ENCODE peak calls at places on chromosomes 11 and 22, in seven cellular contexts. One of them, this sample, is unnamed.

GRCh38 chr11:65436412-65437032 is 13.9 kb downstream of the NEAT1 start:
- DNase-seq in epithelial cell of proximal tubule: no peak
- DNase-seq in heart left ventricle: no peak
- DNase-seq in NB4: no peak
- DNase-seq in IMR-90: peak
- DNase-seq in prostate gland: peak
- DNase-seq in GM23338: no peak
- DNase-seq in this sample: no peak

GRCh38 chr22:21775061-21775460 is 39.5 kb upstream of the YPEL1 start:
- DNase-seq in epithelial cell of proximal tubule: no peak
- DNase-seq in heart left ventricle: no peak
- DNase-seq in NB4: no peak
- DNase-seq in IMR-90: peak
- DNase-seq in prostate gland: no peak
- DNase-seq in GM23338: no peak
- DNase-seq in this sample: no peak

GRCh38 chr11:75474878-75475766 is 42.1 kb upstream of the KLHL35 start:
- DNase-seq in epithelial cell of proximal tubule: no peak
- DNase-seq in heart left ventricle: peak
- DNase-seq in NB4: peak
- DNase-seq in IMR-90: peak
- DNase-seq in prostate gland: no peak
- DNase-seq in GM23338: peak
- DNase-seq in this sample: peak

GRCh38 chr11:130428271-130428670 is at the start of gene ADAMTS8:
- DNase-seq in epithelial cell of proximal tubule: no peak
- DNase-seq in heart left ventricle: no peak
- DNase-seq in NB4: peak
- DNase-seq in IMR-90: no peak
- DNase-seq in prostate gland: no peak
- DNase-seq in GM23338: peak
- DNase-seq in this sample: no peak

GRCh38 chr11:33646629-33647028 is 54.0 kb downstream of the C11orf91 start:
- DNase-seq in epithelial cell of proximal tubule: no peak
- DNase-seq in heart left ventricle: no peak
- DNase-seq in NB4: no peak
- DNase-seq in IMR-90: peak
- DNase-seq in prostate gland: no peak
- DNase-seq in GM23338: no peak
- DNase-seq in this sample: no peak

GRCh38 chr11:13336246-13336873 is 58.8 kb downstream of the BMAL1 start:
- DNase-seq in epithelial cell of proximal tubule: no peak
- DNase-seq in heart left ventricle: peak
- DNase-seq in NB4: no peak
- DNase-seq in IMR-90: peak
- DNase-seq in prostate gland: no peak
- DNase-seq in GM23338: no peak
- DNase-seq in this sample: no peak

GRCh38 chr11:120964857-120965256 is 59.0 kb upstream of the TBCEL start:
- DNase-seq in epithelial cell of proximal tubule: no peak
- DNase-seq in heart left ventricle: no peak
- DNase-seq in NB4: no peak
- DNase-seq in IMR-90: peak
- DNase-seq in prostate gland: no peak
- DNase-seq in GM23338: no peak
- DNase-seq in this sample: no peak

GRCh38 chr11:8766043-8766992 is 83.7 kb downstream of the RPL27A start:
- DNase-seq in epithelial cell of proximal tubule: no peak
- DNase-seq in heart left ventricle: no peak
- DNase-seq in NB4: no peak
- DNase-seq in IMR-90: peak
- DNase-seq in prostate gland: no peak
- DNase-seq in GM23338: peak
- DNase-seq in this sample: no peak

GRCh38 chr11:123185326-123185725 is 9.7 kb downstream of the CLMP start:
- DNase-seq in epithelial cell of proximal tubule: no peak
- DNase-seq in heart left ventricle: no peak
- DNase-seq in NB4: no peak
- DNase-seq in IMR-90: no peak
- DNase-seq in prostate gland: no peak
- DNase-seq in GM23338: peak
- DNase-seq in this sample: no peak

GRCh38 chr11:79076526-79077115 is 364.2 kb downstream of the TENM4 start:
- DNase-seq in epithelial cell of proximal tubule: no peak
- DNase-seq in heart left ventricle: peak
- DNase-seq in NB4: peak
- DNase-seq in IMR-90: no peak
- DNase-seq in prostate gland: peak
- DNase-seq in GM23338: peak
- DNase-seq in this sample: no peak

GRCh38 chr11:250740-251299 is 14.0 kb downstream of the PSMD13 start:
- DNase-seq in epithelial cell of proximal tubule: no peak
- DNase-seq in heart left ventricle: peak
- DNase-seq in NB4: peak
- DNase-seq in IMR-90: peak
- DNase-seq in prostate gland: peak
- DNase-seq in GM23338: peak
- DNase-seq in this sample: peak

GRCh38 chr11:68120212-68121066 is 749 bp downstream of the CHKA start:
- DNase-seq in epithelial cell of proximal tubule: no peak
- DNase-seq in heart left ventricle: peak
- DNase-seq in NB4: peak
- DNase-seq in IMR-90: peak
- DNase-seq in prostate gland: peak
- DNase-seq in GM23338: peak
- DNase-seq in this sample: peak

GRCh38 chr11:76577199-76577920 is 93.2 kb downstream of the LRRC32 start:
- DNase-seq in epithelial cell of proximal tubule: peak
- DNase-seq in heart left ventricle: peak
- DNase-seq in NB4: no peak
- DNase-seq in IMR-90: peak
- DNase-seq in prostate gland: no peak
- DNase-seq in GM23338: no peak
- DNase-seq in this sample: no peak

GRCh38 chr11:80365315-80365714 is 924.5 kb upstream of the TENM4 start:
- DNase-seq in epithelial cell of proximal tubule: no peak
- DNase-seq in heart left ventricle: no peak
- DNase-seq in NB4: no peak
- DNase-seq in IMR-90: no peak
- DNase-seq in prostate gland: no peak
- DNase-seq in GM23338: no peak
- DNase-seq in this sample: no peak

GRCh38 chr11:73359930-73360742 is 16.1 kb upstream of the RELT start:
- DNase-seq in epithelial cell of proximal tubule: no peak
- DNase-seq in heart left ventricle: no peak
- DNase-seq in NB4: peak
- DNase-seq in IMR-90: peak
- DNase-seq in prostate gland: no peak
- DNase-seq in GM23338: peak
- DNase-seq in this sample: no peak

GRCh38 chr22:16608931-16609330 is 16.3 kb upstream of the CCT8L2 start:
- DNase-seq in epithelial cell of proximal tubule: no peak
- DNase-seq in heart left ventricle: no peak
- DNase-seq in NB4: no peak
- DNase-seq in IMR-90: no peak
- DNase-seq in prostate gland: no peak
- DNase-seq in GM23338: peak
- DNase-seq in this sample: no peak

GRCh38 chr11:118715837-118716260 is 36.4 kb upstream of the TREH start:
- DNase-seq in epithelial cell of proximal tubule: no peak
- DNase-seq in heart left ventricle: no peak
- DNase-seq in NB4: no peak
- DNase-seq in IMR-90: no peak
- DNase-seq in prostate gland: no peak
- DNase-seq in GM23338: peak
- DNase-seq in this sample: no peak

GRCh38 chr11:8787372-8787771 is 104.8 kb downstream of the RPL27A start:
- DNase-seq in epithelial cell of proximal tubule: no peak
- DNase-seq in heart left ventricle: no peak
- DNase-seq in NB4: no peak
- DNase-seq in IMR-90: peak
- DNase-seq in prostate gland: no peak
- DNase-seq in GM23338: no peak
- DNase-seq in this sample: no peak

GRCh38 chr11:45959851-45960250 is 37.4 kb downstream of the LARGE2 start:
- DNase-seq in epithelial cell of proximal tubule: no peak
- DNase-seq in heart left ventricle: no peak
- DNase-seq in NB4: no peak
- DNase-seq in IMR-90: no peak
- DNase-seq in prostate gland: no peak
- DNase-seq in GM23338: no peak
- DNase-seq in this sample: no peak

GRCh38 chr11:107505667-107506066 is 48.0 kb upstream of the CWF19L2 start:
- DNase-seq in epithelial cell of proximal tubule: no peak
- DNase-seq in heart left ventricle: no peak
- DNase-seq in NB4: no peak
- DNase-seq in IMR-90: no peak
- DNase-seq in prostate gland: no peak
- DNase-seq in GM23338: no peak
- DNase-seq in this sample: no peak

GRCh38 chr11:69360606-69361005 is 66.7 kb downstream of the MYEOV start:
- DNase-seq in epithelial cell of proximal tubule: no peak
- DNase-seq in heart left ventricle: no peak
- DNase-seq in NB4: no peak
- DNase-seq in IMR-90: no peak
- DNase-seq in prostate gland: no peak
- DNase-seq in GM23338: no peak
- DNase-seq in this sample: no peak

GRCh38 chr11:67248653-67249052 is 17.6 kb upstream of the GRK2 start:
- DNase-seq in epithelial cell of proximal tubule: no peak
- DNase-seq in heart left ventricle: peak
- DNase-seq in NB4: no peak
- DNase-seq in IMR-90: no peak
- DNase-seq in prostate gland: peak
- DNase-seq in GM23338: no peak
- DNase-seq in this sample: no peak

GRCh38 chr11:20026629-20027545 is 133.4 kb downstream of the DBX1 start:
- DNase-seq in epithelial cell of proximal tubule: no peak
- DNase-seq in heart left ventricle: no peak
- DNase-seq in NB4: no peak
- DNase-seq in IMR-90: no peak
- DNase-seq in prostate gland: no peak
- DNase-seq in GM23338: peak
- DNase-seq in this sample: no peak
- H3K4me3 ChIP-seq in epithelial cell of proximal tubule: peak
- H3K4me3 ChIP-seq in heart left ventricle: no peak
- H3K4me3 ChIP-seq in NB4: no peak
- H3K4me3 ChIP-seq in IMR-90: no peak
- H3K4me3 ChIP-seq in prostate gland: no peak
- H3K4me3 ChIP-seq in GM23338: peak
- H3K4me3 ChIP-seq in this sample: no peak

DNA sequence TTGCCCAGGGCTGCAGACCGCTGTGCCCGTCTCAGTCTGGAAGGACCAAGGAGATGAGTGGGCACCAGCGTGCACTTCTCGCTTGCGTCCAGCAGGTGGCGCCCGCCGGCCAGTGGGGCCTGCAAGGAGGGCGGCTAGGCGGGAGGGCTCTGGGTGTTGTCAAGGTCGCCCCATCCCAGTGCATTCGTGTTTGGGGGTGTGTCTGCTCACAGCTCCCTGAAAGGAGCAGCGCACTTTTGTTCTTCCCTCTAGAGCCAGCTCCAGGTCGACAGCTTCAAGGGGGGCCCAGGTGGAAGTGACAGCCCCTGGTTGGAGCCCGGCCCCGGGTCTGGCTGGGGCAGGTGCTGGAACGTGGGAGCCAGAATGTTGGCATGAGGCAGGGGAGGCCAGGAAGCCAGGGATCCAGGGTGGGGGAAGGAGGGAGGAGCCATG is 23.4 kb upstream of the MPPED1 start:
- DNase-seq in epithelial cell of proximal tubule: no peak
- DNase-seq in heart left ventricle: peak
- DNase-seq in NB4: peak
- DNase-seq in IMR-90: peak
- DNase-seq in prostate gland: peak
- DNase-seq in GM23338: peak
- DNase-seq in this sample: peak
- TF ChIP-seq CTCF in epithelial cell of proximal tubule: peak
- TF ChIP-seq CTCF in heart left ventricle: peak
- TF ChIP-seq CTCF in NB4: peak
- TF ChIP-seq CTCF in IMR-90: peak
- TF ChIP-seq CTCF in prostate gland: peak
- TF ChIP-seq CTCF in GM23338: peak
- TF ChIP-seq CTCF in this sample: peak

GRCh38 chr11:9838229-9838628 is 174.4 kb downstream of the SWAP70 start:
- DNase-seq in epithelial cell of proximal tubule: no peak
- DNase-seq in heart left ventricle: no peak
- DNase-seq in NB4: no peak
- DNase-seq in IMR-90: no peak
- DNase-seq in prostate gland: no peak
- DNase-seq in GM23338: no peak
- DNase-seq in this sample: no peak

GRCh38 chr11:9839550-9839949 is 175.7 kb downstream of the SWAP70 start:
- DNase-seq in epithelial cell of proximal tubule: no peak
- DNase-seq in heart left ventricle: no peak
- DNase-seq in NB4: no peak
- DNase-seq in IMR-90: no peak
- DNase-seq in prostate gland: no peak
- DNase-seq in GM23338: no peak
- DNase-seq in this sample: no peak

GRCh38 chr11:9838961-9839360 is 175.1 kb downstream of the SWAP70 start:
- DNase-seq in epithelial cell of proximal tubule: no peak
- DNase-seq in heart left ventricle: no peak
- DNase-seq in NB4: no peak
- DNase-seq in IMR-90: no peak
- DNase-seq in prostate gland: peak
- DNase-seq in GM23338: peak
- DNase-seq in this sample: no peak

GRCh38 chr11:9842923-9843322 is 179.0 kb downstream of the SWAP70 start:
- DNase-seq in epithelial cell of proximal tubule: no peak
- DNase-seq in heart left ventricle: no peak
- DNase-seq in NB4: no peak
- DNase-seq in IMR-90: no peak
- DNase-seq in prostate gland: no peak
- DNase-seq in GM23338: no peak
- DNase-seq in this sample: no peak

GRCh38 chr11:9840460-9841004 is 176.7 kb downstream of the SWAP70 start:
- DNase-seq in epithelial cell of proximal tubule: no peak
- DNase-seq in heart left ventricle: no peak
- DNase-seq in NB4: no peak
- DNase-seq in IMR-90: no peak
- DNase-seq in prostate gland: no peak
- DNase-seq in GM23338: no peak
- DNase-seq in this sample: no peak
- H3K4me3 ChIP-seq in epithelial cell of proximal tubule: no peak
- H3K4me3 ChIP-seq in heart left ventricle: no peak
- H3K4me3 ChIP-seq in NB4: no peak
- H3K4me3 ChIP-seq in IMR-90: no peak
- H3K4me3 ChIP-seq in prostate gland: no peak
- H3K4me3 ChIP-seq in GM23338: no peak
- H3K4me3 ChIP-seq in this sample: no peak

DNA sequence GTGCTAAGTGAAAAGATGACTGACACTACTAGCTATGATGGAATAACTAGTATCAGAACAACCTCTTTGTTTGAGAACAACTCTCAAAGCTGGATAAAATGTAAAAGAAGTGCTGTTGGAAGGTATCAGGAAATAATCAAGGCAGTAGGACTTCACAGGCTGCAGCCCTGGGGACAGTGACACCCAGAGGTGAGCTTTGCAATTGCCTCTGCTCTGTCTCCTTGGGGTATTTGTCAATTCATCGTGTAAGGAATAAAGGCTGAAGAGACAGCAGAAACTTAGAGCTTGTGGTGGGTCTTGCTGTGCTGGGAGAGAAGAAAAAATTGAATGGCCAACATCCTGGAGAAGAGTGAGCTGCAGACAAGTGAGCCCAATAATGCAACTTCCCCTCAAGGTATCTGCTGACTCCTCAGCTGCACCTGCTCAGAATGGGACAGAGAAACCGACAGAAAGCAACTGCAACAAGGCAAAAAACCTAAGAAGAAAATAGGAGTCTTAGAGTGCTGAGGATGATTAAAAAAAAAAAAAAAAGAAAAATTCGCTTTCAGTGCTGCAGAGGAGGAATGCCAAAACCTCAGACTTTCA is 141.1 kb downstream of the RCN1 start:
- DNase-seq in epithelial cell of proximal tubule: no peak
- DNase-seq in heart left ventricle: no peak
- DNase-seq in NB4: peak
- DNase-seq in IMR-90: peak
- DNase-seq in prostate gland: no peak
- DNase-seq in GM23338: peak
- DNase-seq in this sample: no peak
- TF ChIP-seq CTCF in epithelial cell of proximal tubule: peak
- TF ChIP-seq CTCF in heart left ventricle: peak
- TF ChIP-seq CTCF in NB4: peak
- TF ChIP-seq CTCF in IMR-90: peak
- TF ChIP-seq CTCF in prostate gland: no peak
- TF ChIP-seq CTCF in GM23338: peak
- TF ChIP-seq CTCF in this sample: no peak